ENCODE peak calls at places on chromosomes 5 and 9, in seven cellular contexts. T is prostate gland; Z is cardiac muscle cell; M is astrocyte; Q is HCT116; G is stomach; R is CD8-positive, alpha-beta T cell. U is an unnamed sample.

GRCh38 chr9:107049825-107050184 is 186.8 kb downstream of the ZNF462 start:
- DNase-seq in G (no peak), T (no peak), R (no peak), Z (no peak), M (no peak), Q (no peak), U (no peak)

GRCh38 chr9:98886691-98887229 is 56.9 kb upstream of the COL15A1 start:
- DNase-seq in M (no peak), Q (no peak), T (no peak), Z (no peak), R (no peak), G (no peak), U (no peak)

GRCh38 chr5:39579750-39580149 is 155.0 kb upstream of the DAB2 start:
- DNase-seq in Q (no peak), G (no peak), M (no peak), R (no peak), T (no peak), Z (no peak), U (no peak)

GRCh38 chr9:75087279-75087823 is 604 bp downstream of the NMRK1 start:
- DNase-seq in Z (peak; percentile 17), G (peak; percentile 58), Q (no peak), T (peak; percentile 41), M (peak; percentile 46), R (peak; percentile 35), U (peak; percentile 61)

GRCh38 chr9:20788526-20789421 is 104.7 kb downstream of the FOCAD start:
- DNase-seq in G (no peak), M (peak; percentile 27), Q (no peak), Z (no peak), R (no peak), T (no peak), U (no peak)

GRCh38 chr5:109711681-109712080 is 22.0 kb downstream of the MAN2A1 start:
- DNase-seq in R (no peak), Z (no peak), Q (no peak), G (no peak), T (no peak), M (no peak), U (no peak)

GRCh38 chr9:95008151-95008771 is 281.8 kb downstream of the AOPEP start:
- DNase-seq in M (no peak), R (no peak), Z (no peak), G (no peak), Q (no peak), T (peak; percentile 52), U (no peak)

GRCh38 chr9:71977003-71977402 is 65.6 kb downstream of the C9orf85 start:
- DNase-seq in R (no peak), Z (no peak), M (no peak), T (no peak), G (no peak), Q (no peak), U (no peak)

GRCh38 chr5:16480821-16481538 is 15.4 kb upstream of the ZNF622 start:
- DNase-seq in M (no peak), Q (no peak), R (no peak), T (no peak), G (no peak), Z (no peak), U (no peak)

GRCh38 chr9:91978739-91979414 is 28.8 kb upstream of the ROR2 start:
- DNase-seq in Q (peak; percentile 26), G (peak; percentile 36), M (peak; percentile 91), R (no peak), T (peak; percentile 6), Z (peak; percentile 56), U (no peak)

GRCh38 chr9:114348906-114349482 is 19.3 kb downstream of the ORM2 start:
- DNase-seq in R (peak; percentile 50), G (no peak), Q (peak; percentile 36), Z (peak; percentile 91), M (peak; percentile 99), T (no peak), U (peak; percentile 74)

GRCh38 chr5:92775711-92776615 is 805.1 kb downstream of the NR2F1-AS1 start:
- DNase-seq in G (no peak), T (no peak), M (peak; percentile 36), Q (no peak), R (no peak), Z (no peak), U (no peak)

GRCh38 chr5:137703565-137703964 is 32.3 kb downstream of the KLHL3 start:
- DNase-seq in G (no peak), Q (no peak), M (no peak), Z (no peak), R (no peak), T (no peak), U (no peak)

GRCh38 chr5:57595530-57596098 is 113.0 kb upstream of the ACTBL2 start:
- DNase-seq in R (no peak), G (no peak), T (no peak), M (no peak), Z (no peak), Q (no peak), U (no peak)

GRCh38 chr9:33815781-33816180 is 1.2 kb upstream of the UBE2R2 start:
- DNase-seq in M (no peak), T (no peak), Q (no peak), G (no peak), Z (no peak), R (no peak), U (no peak)

GRCh38 chr9:33817327-33818166 is 587 bp downstream of the UBE2R2 start:
- DNase-seq in M (peak; percentile 69), G (peak; percentile 49), Q (no peak), R (peak; percentile 36), Z (peak; percentile 77), T (peak; percentile 33), U (peak; percentile 43)

GRCh38 chr9:33816327-33817252 is at the start of gene UBE2R2:
- DNase-seq in T (peak; percentile 89), M (peak; percentile 71), Q (peak; percentile 84), Z (peak; percentile 93), R (peak; percentile 86), G (peak; percentile 92), U (peak; percentile 96)

GRCh38 chr9:33813712-33814641 is 3.0 kb upstream of the UBE2R2 start:
- DNase-seq in R (no peak), M (peak; percentile 80), Q (peak; percentile 73), Z (peak; percentile 48), G (no peak), T (no peak), U (peak; percentile 65)

GRCh38 chr9:33814816-33815215 is 2.1 kb upstream of the UBE2R2 start:
- DNase-seq in M (no peak), G (no peak), T (no peak), Q (no peak), Z (no peak), R (no peak), U (no peak)
- H3K4me3 ChIP-seq in M (no peak overlapping the region), G (no peak overlapping the region), T (no peak overlapping the region), Q (no peak overlapping the region), Z (no peak overlapping the region), R (no peak overlapping the region), U (no peak overlapping the region)

GRCh38 chr5:1089621-1090040 is 22.2 kb downstream of the SLC12A7 start:
- DNase-seq in R (no peak), G (no peak), M (no peak), Z (no peak), T (no peak), Q (no peak), U (no peak)

GRCh38 chr5:1091632-1092031 is 20.2 kb downstream of the SLC12A7 start:
- DNase-seq in R (no peak), M (no peak), G (no peak), T (no peak), Z (no peak), Q (no peak), U (no peak)

GRCh38 chr5:1088726-1089125 is 23.1 kb downstream of the SLC12A7 start:
- DNase-seq in Z (no peak), R (no peak), T (no peak), M (no peak), G (no peak), Q (no peak), U (no peak)

GRCh38 chr5:1092122-1092521 is 19.7 kb downstream of the SLC12A7 start:
- DNase-seq in T (no peak), G (no peak), Z (no peak), Q (no peak), R (no peak), M (no peak), U (no peak)

DNA sequence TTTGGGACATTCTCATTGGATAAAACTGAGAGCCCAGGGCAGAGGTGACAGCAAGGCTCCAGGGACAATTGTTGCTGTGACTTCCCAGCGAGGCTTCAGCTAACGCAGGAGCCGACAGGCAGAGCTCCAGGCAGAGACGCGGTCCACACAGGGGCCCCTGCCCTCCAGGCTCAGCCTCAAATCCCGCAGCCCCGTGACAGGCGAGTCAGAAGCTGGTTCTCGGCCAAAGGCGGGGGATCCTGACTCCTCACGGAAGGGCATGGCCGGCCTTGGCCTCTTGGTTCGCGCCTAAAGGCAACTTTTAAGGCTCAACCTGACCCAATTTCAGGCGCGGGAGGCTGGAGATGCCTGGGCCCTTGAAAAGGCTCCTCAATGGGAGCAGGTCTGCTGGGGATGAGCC is 21.3 kb downstream of the SLC12A7 start:
- DNase-seq in Z (no peak), Q (no peak), T (no peak), G (no peak), R (no peak), M (no peak), U (no peak)
- H3K36me3 ChIP-seq in Z (peaks cover 11% of the 10 kb centered on the region), Q (peaks cover 5% of the 10 kb centered on the region), T (peaks cover 6% of the 10 kb centered on the region), G (peaks cover 89% of the 10 kb centered on the region), R (peaks cover 22% of the 10 kb centered on the region), M (no peaks in the 10 kb centered on the region), U (peaks cover 38% of the 10 kb centered on the region)

GRCh38 chr5:174726916-174727793 is 2.8 kb downstream of the MSX2 start:
- DNase-seq in G (no peak), R (no peak), M (no peak), Q (no peak), Z (no peak), T (no peak), U (no peak)
- H3K4me3 ChIP-seq in G (no peak overlapping the region), R (no peak overlapping the region), M (no peak overlapping the region), Q (no peak overlapping the region), Z (peak overlapping the region; percentile 85), T (no peak overlapping the region), U (no peak overlapping the region)

GRCh38 chr5:134148986-134149539 is 27.7 kb downstream of the SKP1 start:
- DNase-seq in Q (no peak), R (no peak), Z (no peak), M (no peak), T (no peak), G (no peak), U (no peak)
- H3K36me3 ChIP-seq in Q (peaks cover 21% of the 10 kb centered on the region), R (peaks cover 54% of the 10 kb centered on the region), Z (peaks cover 41% of the 10 kb centered on the region), M (peaks cover 60% of the 10 kb centered on the region), T (peaks cover 6% of the 10 kb centered on the region), G (peaks cover 94% of the 10 kb centered on the region), U (peaks cover 76% of the 10 kb centered on the region)

DNA sequence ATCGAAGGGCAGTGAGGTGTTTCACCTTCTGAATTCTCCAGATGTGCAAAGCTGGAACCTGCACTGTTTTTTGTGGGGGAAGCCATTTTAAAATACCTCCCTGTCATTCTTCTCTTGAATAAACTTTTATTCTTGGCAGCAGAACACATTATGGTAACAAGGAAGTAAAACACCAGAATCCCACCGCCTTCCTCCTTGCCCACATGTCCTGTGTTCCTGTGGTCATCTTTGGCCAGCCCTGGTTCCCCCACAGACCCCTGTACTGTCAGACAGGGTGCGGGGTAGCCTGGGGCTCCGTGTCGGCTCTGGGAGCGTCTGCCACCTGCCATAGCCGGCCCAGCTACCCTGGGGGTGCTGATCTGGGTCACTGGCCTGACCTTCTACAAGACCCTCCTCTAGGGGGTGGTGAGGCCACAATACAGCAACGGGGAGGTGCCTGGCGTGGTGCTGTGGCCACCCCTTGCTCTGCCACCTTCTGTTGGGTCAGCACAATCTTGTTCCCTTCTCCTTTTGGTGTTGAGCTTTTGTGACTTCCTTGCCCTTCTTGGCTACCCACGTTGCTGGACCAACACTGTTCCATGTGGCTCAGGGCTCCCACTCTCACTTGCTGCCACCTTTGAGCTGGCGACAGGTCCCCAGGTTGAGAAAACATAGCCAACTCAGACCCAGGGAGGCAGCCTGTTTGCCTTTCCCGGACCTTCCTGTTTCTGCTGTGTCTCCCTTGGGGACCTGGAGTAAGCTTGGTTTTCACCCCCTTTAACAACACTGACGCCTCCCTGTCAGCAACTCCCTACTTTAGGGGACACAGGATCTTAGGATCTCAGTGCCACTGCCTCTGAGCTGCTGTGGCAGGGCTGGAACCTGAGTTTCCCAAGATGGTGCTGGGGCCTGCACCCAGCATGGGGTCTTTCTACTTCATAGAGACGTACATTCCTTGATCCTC is 4.8 kb downstream of the WNK2 start:
- DNase-seq in R (no peak), G (no peak), Z (no peak), T (no peak), M (no peak), Q (no peak), U (no peak)
- H3K4me3 ChIP-seq in R (no peak overlapping the region), G (no peak overlapping the region), Z (no peak overlapping the region), T (no peak overlapping the region), M (no peak overlapping the region), Q (no peak overlapping the region), U (no peak overlapping the region)

U was measured in CD4-positive, CD25-positive, alpha-beta regulatory T cell.